ENCODE peak calls at places on chromosome 7, in five cellular contexts. U is pancreas, M is suprapubic skin, O is lung, Y is kidney epithelial cell. C is an unnamed sample. For H3K27me3, the result is how much of the 10 kb centered on the place peaks cover.

GRCh38 chr7:116169060-116169459 is 41.3 kb upstream of the TES start:
- DNase-seq in Y (peak), O (no peak), U (no peak), M (no peak), C (peak)

GRCh38 chr7:21251166-21251806 is 176.6 kb upstream of the SP4 start:
- DNase-seq in Y (no peak), M (no peak), U (peak), O (no peak), C (no peak)

GRCh38 chr7:80066646-80067045 is 68.0 kb upstream of the GNAI1 start:
- DNase-seq in M (no peak), Y (no peak), U (no peak), O (no peak), C (no peak)

GRCh38 chr7:137886706-137887105 is 39.9 kb upstream of the DGKI start:
- DNase-seq in O (no peak), U (no peak), Y (no peak), M (no peak), C (peak)

GRCh38 chr7:85695041-85695990 is 508.5 kb upstream of the SEMA3D start:
- DNase-seq in Y (no peak), M (no peak), U (no peak), O (peak), C (no peak)

GRCh38 chr7:105219771-105220160 is 169.0 kb downstream of the SRPK2 start:
- DNase-seq in O (no peak), Y (peak), U (no peak), M (no peak), C (peak)

GRCh38 chr7:115679976-115680375 is 350.6 kb downstream of the TFEC start:
- DNase-seq in M (no peak), O (no peak), U (peak), Y (no peak), C (no peak)

GRCh38 chr7:6269527-6269926 is 2.9 kb downstream of the CYTH3 start:
- DNase-seq in O (no peak), Y (no peak), U (no peak), M (no peak), C (no peak)

GRCh38 chr7:93980744-93981479 is 23.2 kb downstream of the BET1 start:
- DNase-seq in Y (no peak), O (no peak), U (no peak), M (no peak), C (no peak)

GRCh38 chr7:155517452-155517851 is 28.9 kb downstream of the CNPY1 start:
- DNase-seq in M (no peak), O (no peak), U (no peak), Y (no peak), C (no peak)

GRCh38 chr7:2156756-2157472 is 75.8 kb downstream of the MAD1L1 start:
- DNase-seq in O (no peak), M (no peak), Y (no peak), U (no peak), C (no peak)

GRCh38 chr7:2154831-2155230 is 77.9 kb downstream of the MAD1L1 start:
- DNase-seq in M (peak), U (no peak), Y (no peak), O (no peak), C (no peak)

GRCh38 chr7:2152646-2153045 is 80.1 kb downstream of the MAD1L1 start:
- DNase-seq in M (peak), U (no peak), Y (no peak), O (no peak), C (no peak)

GRCh38 chr7:2151801-2152612 is 80.7 kb downstream of the MAD1L1 start:
- DNase-seq in O (no peak), Y (no peak), M (peak), U (no peak), C (no peak)

DNA sequence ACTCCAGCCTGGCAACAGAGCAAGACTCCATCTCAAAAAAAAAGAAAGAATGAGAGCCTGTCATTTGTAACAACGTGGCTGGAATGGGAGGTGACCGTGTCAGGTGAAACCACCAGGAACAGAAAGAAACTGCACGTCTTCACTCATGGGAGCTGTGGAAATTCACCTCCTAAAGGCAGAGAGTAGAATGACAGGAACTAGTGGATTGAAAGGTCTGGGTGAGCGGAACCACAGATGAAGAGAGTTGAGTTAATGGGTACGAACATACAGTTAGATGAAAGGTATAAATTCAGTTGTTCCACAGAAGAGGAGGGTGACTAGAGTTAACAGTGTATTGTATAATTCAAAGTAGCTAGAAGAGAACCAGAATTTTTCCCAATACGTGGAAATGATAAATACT is 78.6 kb downstream of the MAD1L1 start:
- DNase-seq in O (no peak), U (no peak), Y (no peak), M (no peak), C (no peak)
- TF ChIP-seq CTCF in O (no peak), U (no peak), Y (no peak), M (no peak), C (peak)

DNA sequence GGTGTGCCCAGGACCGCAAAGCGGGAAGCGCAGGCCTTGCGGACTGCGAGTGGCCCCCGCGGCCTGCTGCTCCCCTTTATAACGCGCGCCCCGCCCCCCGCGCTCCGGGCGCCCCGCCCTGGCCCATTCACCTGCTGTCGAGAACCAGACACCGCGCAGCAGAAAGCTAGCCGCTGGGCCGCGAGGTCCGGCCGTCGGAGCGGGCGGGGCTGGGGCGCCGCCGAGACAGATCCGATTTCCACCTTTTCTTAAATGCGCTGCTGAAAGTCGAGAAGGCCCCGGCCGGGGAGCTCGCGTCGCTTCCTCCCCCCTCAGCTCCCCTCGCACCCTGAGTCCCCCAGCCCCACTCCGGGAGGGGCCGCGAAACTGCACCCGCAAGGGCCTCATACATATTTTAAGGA is 170.3 kb downstream of the NRF1 start:
- DNase-seq in O (no peak), M (peak), U (peak), Y (no peak), C (no peak)
- H3K4me3 ChIP-seq in O (no peak), M (peak), U (no peak), Y (no peak), C (no peak)

DNA sequence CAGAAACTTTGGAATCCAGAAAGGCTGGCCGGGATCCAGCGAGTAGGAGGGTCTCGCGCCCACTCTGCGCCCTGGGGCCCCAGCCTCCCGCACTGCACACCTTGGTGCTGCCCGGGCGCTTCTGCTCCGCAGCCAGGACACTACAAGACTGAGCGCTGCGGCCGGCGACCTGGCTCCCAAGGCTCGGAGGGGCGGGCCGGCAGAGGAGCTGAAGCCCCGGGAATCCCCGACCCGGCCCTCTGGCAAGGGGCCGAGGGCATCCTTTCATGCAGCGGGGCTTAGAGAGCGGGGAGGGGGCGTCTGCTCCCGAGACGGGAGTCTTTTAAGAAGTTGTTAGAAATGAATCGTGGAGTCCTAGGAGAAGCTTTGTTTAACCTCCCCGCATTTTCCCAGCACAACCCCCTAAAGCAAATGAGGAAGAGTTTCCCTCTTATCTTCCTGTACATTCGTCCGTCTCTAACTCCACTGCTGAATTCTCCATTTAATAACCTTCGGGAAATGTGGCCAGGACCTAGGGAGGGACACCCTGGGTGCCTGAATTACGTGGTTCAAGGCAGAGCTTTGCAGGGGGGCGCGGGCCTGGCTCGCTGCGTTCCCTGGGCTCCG is 1.1 kb downstream of the VWC2 start:
- DNase-seq in U (no peak), O (no peak), Y (no peak), M (no peak), C (no peak)
- H3K27me3 ChIP-seq in U (under half), O (under half), Y (under half), M (under half), C (under half)

DNA sequence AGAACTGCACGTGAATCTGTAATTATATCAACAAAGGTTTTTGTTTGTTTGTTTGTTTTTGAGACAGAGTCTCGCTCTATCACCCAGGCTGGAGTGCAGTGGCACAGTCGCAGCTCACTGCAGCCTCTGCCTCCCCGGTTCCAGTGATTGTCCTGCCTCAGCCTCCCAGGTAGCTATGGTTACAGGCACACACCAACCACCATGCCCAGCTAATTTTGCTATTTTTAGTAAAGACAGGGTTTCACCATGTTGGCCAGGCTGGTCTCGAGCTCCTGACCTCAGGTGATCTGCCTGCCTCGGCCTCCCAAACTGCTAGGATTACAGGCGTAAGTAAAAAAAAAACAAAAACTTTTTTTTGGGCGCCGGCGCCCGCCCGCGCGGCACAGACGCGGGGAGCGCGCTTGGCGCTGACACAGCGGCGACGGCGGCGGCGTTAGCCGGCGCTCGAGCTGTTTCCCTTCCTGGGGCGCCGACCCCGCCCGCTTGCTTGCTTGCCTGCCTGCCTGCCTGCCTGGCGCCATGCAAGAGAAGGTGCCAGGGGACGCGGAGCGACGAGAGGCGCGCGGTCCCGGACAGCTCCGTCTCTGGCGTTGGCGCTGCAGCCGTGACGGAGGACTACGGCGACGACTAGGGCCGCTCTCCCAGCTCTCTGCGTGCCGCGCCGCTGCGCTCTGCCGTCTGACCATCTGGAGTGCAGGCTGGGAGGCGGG is 171.4 kb upstream of the NUPR2 start:
- DNase-seq in Y (no peak), O (no peak), M (no peak), U (peak), C (no peak)
- TF ChIP-seq CTCF in Y (no peak), O (no peak), M (no peak), U (no peak), C (no peak)

DNA sequence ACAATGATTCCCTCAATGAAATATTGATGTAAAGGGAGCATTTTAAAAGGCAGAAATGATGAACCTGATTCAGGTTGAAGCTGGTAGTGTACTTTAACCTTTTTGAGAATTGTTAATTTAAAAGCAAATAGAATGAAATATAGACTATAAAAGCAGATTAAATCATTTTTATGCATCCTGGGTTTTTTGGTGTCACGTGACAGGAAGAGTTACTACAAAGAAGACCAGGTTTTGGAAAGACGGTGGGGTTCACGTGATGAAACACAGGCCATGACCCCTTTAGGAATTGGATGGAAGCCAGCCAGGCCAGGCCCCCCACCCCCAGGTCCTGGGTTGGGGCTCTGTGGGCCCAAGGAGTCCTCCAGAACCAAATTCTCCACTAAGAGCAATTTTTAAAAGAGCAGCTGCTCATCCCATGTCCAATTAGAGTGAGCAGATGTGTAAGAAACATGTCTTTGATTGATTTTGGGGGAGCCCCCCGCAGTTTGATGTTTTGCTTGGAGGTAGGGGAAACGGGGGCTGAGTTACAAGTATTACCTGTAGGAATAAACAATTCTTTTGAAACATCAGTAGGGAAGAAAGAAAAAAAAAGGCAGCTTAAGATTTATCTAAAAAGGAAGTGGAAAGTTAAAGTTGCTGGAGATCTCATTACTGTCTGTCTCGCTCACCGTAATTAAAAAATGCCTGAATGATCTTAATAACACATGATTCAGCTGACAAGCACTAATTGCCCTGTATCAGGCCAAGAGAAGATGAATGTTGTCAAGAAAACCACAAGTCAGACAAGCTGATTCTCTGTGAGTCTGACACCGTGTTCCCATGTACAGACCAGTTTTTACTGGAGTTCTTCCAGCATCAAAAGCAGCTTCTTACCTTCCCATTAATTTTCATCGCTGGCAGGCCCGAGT is 63.4 kb downstream of the CUX1 start:
- DNase-seq in U (peak), Y (peak), M (no peak), O (no peak), C (no peak)
- H3K4me3 ChIP-seq in U (no peak), Y (no peak), M (no peak), O (no peak), C (no peak)

C was measured in AG04450.